ENCODE peak calls at places on chromosomes 5 and 9, in five cellular contexts. R is MCF 10A, M is iPS-NIHi11, J is NCI-H1105 treated with DMSO at 0.1 percent for 48 hours, K is NCI-H345. F is an unnamed sample.
A peak's percentile ranks its signal among the peaks of the same experiment; 100 is the strongest.

GRCh38 chr5:159972538-159973362 is 36.2 kb upstream of the TTC1 start:
- DNase-seq in R (no peak), K (no peak), M (peak; percentile 30), J (no peak), F (no peak)

GRCh38 chr9:88577256-88577655 is 42.3 kb downstream of the NXNL2 start:
- DNase-seq in K (no peak), J (no peak), R (no peak), M (no peak), F (no peak)

GRCh38 chr9:136019681-136020060 is 58.5 kb upstream of the UBAC1 start:
- DNase-seq in M (no peak), K (no peak), J (no peak), R (no peak), F (no peak)

GRCh38 chr5:150286820-150287219 is 2.8 kb downstream of the CAMK2A start:
- DNase-seq in J (no peak), K (no peak), R (no peak), M (peak; percentile 81), F (peak; percentile 32)

GRCh38 chr9:132892383-132892782 is 13.7 kb downstream of the SPACA9 start:
- DNase-seq in K (no peak), M (no peak), R (no peak), J (no peak), F (no peak)

GRCh38 chr9:125889524-125890473 is 142.6 kb downstream of the PBX3 start:
- DNase-seq in R (peak; percentile 21), M (peak; percentile 73), J (peak; percentile 47), K (peak; percentile 81), F (no peak)

GRCh38 chr5:125125031-125125823 is 378.8 kb upstream of the ZNF608 start:
- DNase-seq in K (no peak), M (no peak), J (no peak), R (no peak), F (no peak)

GRCh38 chr9:83920942-83921707 is at the start of gene KIF27:
- DNase-seq in J (peak; percentile 90), M (peak; percentile 95), R (peak; percentile 96), K (peak; percentile 95), F (peak; percentile 98)

GRCh38 chr5:180194410-180195345 is 14.3 kb downstream of the RASGEF1C start:
- DNase-seq in J (no peak), R (no peak), M (no peak), K (no peak), F (no peak)

GRCh38 chr5:138212828-138213160 is 329 bp downstream of the CDC23 start:
- DNase-seq in M (peak; percentile 12), R (no peak), J (no peak), K (no peak), F (peak; percentile 42)

GRCh38 chr5:156314416-156314815 is 12.5 kb upstream of the SGCD start:
- DNase-seq in R (no peak), M (no peak), K (no peak), J (no peak), F (no peak)

GRCh38 chr9:137807721-137808703 is 69.6 kb upstream of the CACNA1B start:
- DNase-seq in J (no peak), M (no peak), R (no peak), K (no peak), F (no peak)